ENCODE peak calls at places on chromosome 6, in six cellular contexts. O is cardiac muscle cell, Q is heart right ventricle, H is dorsolateral prefrontal cortex, Z is HepG2, E is body of pancreas. U is an unnamed sample.

GRCh38 chr6:155224031-155224451 is 39.8 kb upstream of the CLDN20 start:
- DNase-seq in Q (no peak), Z (peak), E (no peak), O (peak), H (no peak), U (no peak)

GRCh38 chr6:113779656-113780055 is 77.5 kb upstream of the MARCKS start:
- DNase-seq in H (no peak), O (no peak), Z (no peak), Q (no peak), E (no peak), U (no peak)

GRCh38 chr6:39075010-39075738 is 26.6 kb downstream of the GLP1R start:
- DNase-seq in Q (no peak), O (no peak), H (no peak), E (no peak), Z (no peak), U (no peak)

GRCh38 chr6:31307669-31308049 is 35.8 kb upstream of the HLA-C start:
- DNase-seq in H (no peak), O (no peak), Q (no peak), Z (no peak), E (no peak), U (no peak)

GRCh38 chr6:158559895-158560786 is at the start of gene TMEM181:
- DNase-seq in E (peak), H (peak), Z (peak), O (peak), Q (peak), U (peak)

GRCh38 chr6:117956386-117956785 is 49.3 kb downstream of the SLC35F1 start:
- DNase-seq in O (no peak), E (no peak), H (peak), Q (no peak), Z (no peak), U (no peak)

GRCh38 chr6:63589955-63590411 is 17.7 kb downstream of the LOC128125822 start:
- DNase-seq in Z (peak), E (no peak), O (no peak), Q (no peak), H (no peak), U (no peak)

GRCh38 chr6:169961772-169962561 is 210.5 kb downstream of the ERMARD start:
- DNase-seq in Z (no peak), Q (peak), E (no peak), O (peak), H (peak), U (peak)

GRCh38 chr6:154474636-154475428 is 35.7 kb downstream of the CNKSR3 start:
- DNase-seq in Q (no peak), E (peak), O (peak), H (no peak), Z (no peak), U (no peak)

GRCh38 chr6:114435985-114436384 is 93.2 kb upstream of the HS3ST5 start:
- DNase-seq in Q (no peak), Z (no peak), O (no peak), E (no peak), H (no peak), U (no peak)

GRCh38 chr6:45663181-45664180 is 285.7 kb upstream of the SUPT3H start:
- DNase-seq in E (no peak), Z (no peak), Q (peak), O (peak), H (no peak), U (peak)

GRCh38 chr6:113619077-113619476 is 238.1 kb upstream of the MARCKS start:
- DNase-seq in E (no peak), Z (no peak), H (no peak), Q (no peak), O (no peak), U (no peak)

GRCh38 chr6:170444056-170444505 is 109.0 kb downstream of the PSMB1 start:
- DNase-seq in Q (no peak), Z (no peak), O (no peak), E (no peak), H (no peak), U (peak)

GRCh38 chr6:42510795-42511194 is 53.0 kb upstream of the UBR2 start:
- DNase-seq in O (no peak), H (no peak), E (no peak), Z (no peak), Q (no peak), U (no peak)

GRCh38 chr6:147421903-147422302 is 86.6 kb upstream of the SAMD5 start:
- DNase-seq in Z (no peak), H (no peak), Q (no peak), E (no peak), O (no peak), U (no peak)

GRCh38 chr6:83215131-83216047 is 22.2 kb downstream of the RWDD2A start:
- DNase-seq in H (peak), E (peak), Z (peak), Q (peak), O (peak), U (peak)

GRCh38 chr6:166485651-166486535 is 100.6 kb downstream of the RAMACL start:
- DNase-seq in E (no peak), H (peak), Q (no peak), Z (no peak), O (no peak), U (peak)

GRCh38 chr6:42136508-42137191 is 5.8 kb downstream of the C6orf132 start:
- DNase-seq in Z (peak), O (peak), Q (no peak), H (no peak), E (no peak), U (no peak)

GRCh38 chr6:19827247-19827646 is 9.9 kb upstream of the ID4 start:
- DNase-seq in Q (no peak), E (no peak), Z (no peak), O (no peak), H (no peak), U (no peak)

GRCh38 chr6:98827295-98828159 is 6.8 kb upstream of the POU3F2 start:
- DNase-seq in H (peak), O (no peak), E (no peak), Q (no peak), Z (no peak), U (no peak)

GRCh38 chr6:40455686-40456389 is 131.3 kb downstream of the LRFN2 start:
- DNase-seq in Z (no peak), Q (no peak), E (no peak), O (no peak), H (no peak), U (no peak)

GRCh38 chr6:109260126-109260525 is 122.1 kb downstream of the CD164 start:
- DNase-seq in H (no peak), E (no peak), Z (no peak), Q (no peak), O (peak), U (no peak)

GRCh38 chr6:21467091-21467490 is 126.5 kb upstream of the SOX4 start:
- DNase-seq in E (no peak), O (no peak), Q (no peak), H (no peak), Z (no peak), U (no peak)

GRCh38 chr6:115643762-115644161 is 416.9 kb downstream of the FRK start:
- DNase-seq in O (peak), E (no peak), H (no peak), Z (peak), Q (no peak), U (no peak)

DNA sequence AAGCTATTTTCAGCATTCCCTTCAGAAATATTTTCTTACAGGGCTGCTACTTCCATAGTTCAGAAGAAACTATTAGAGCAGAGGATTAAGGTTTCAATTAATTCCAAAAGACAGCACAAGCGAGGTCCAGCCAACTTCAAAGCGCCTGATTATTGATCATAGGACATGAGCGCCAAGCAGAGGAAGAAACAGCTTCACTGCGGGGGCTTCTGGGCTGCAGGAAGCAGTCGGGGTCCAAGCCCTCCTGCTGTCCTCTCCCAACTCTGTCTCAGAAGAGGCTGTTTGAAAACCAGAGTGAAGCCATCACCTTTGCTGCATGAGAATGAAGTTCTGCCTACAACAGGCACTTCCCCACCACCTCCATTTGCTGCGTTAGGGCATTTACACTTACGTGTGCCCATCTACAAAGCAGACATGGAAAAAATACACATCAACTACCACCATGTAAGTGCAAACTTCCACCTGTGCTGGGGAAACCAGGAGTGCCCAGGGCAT is 23.9 kb downstream of the SUMO4 start:
- DNase-seq in Z (no peak), H (no peak), O (no peak), E (no peak), Q (no peak), U (no peak)
- H3K4me3 ChIP-seq in Z (no peak), H (no peak), O (no peak), E (no peak), Q (no peak), U (no peak)

DNA sequence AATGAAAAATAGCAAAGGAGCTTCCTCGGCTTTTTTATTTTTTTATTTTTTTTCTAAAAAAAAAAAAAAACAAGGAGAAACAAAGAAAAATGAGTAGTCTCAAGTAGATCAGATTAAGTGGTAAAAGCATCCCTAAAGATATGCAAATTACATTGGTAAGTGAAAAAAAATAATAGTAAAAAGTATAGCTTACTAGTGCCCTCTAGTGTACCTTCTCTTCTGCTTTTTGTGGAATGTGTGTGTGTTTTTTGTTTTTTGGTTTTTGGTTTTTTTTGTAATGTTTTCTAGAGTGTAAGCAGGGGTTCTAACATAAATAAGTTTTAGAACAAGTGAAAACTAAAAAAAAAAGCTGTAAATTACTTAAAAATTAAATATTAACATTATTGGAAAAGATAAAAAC is 1062.0 kb downstream of the HACE1 start:
- DNase-seq in O (peak), Z (no peak), E (no peak), H (no peak), Q (no peak), U (no peak)
- TF ChIP-seq CTCF in O (peak), Z (peak), E (no peak), H (peak), Q (no peak), U (peak)

DNA sequence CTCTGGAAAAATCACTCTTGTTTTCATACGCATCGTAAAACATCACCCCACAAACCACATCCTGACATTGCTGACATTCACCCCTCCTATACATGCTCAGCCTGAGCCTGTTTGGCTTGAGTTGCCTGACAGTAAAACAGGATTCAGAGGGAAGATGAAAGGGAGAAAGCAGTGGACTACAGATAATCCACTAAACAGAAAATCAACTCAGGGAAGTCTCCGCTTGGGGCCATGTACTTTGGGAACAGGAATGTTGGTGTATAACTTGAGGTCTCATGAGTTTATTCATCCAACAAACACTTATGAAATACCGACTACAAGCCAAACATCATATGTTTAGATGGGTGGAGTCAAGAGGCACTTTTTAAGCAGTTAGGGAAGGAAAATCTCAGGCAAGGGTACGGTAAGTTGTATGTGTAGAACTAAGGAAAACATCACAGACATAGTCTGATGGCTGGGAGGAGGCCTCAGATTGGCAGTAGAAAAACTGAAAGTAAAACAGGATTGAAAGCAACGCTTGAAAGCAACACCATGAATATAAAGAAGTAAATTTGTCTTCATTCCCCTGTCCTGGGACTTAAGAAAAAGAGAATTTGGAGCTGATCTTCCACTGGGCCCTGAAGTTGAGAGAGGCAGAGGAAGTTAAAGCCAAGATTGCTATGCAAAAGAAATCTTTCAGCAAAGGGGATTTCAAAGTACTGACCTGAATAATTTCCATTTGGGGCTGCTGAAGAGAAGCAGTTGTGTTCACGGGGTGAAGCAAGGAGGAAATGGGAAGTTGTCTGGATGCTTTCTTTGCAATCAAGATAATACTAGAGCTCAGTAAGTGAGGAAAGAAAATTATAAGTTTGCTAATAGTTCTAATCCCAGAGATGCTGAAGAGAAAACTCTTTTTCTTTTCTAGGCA is 28.8 kb downstream of the PDE7B start:
- DNase-seq in E (no peak), H (no peak), Z (no peak), O (peak), Q (no peak), U (no peak)
- H3K4me3 ChIP-seq in E (no peak), H (no peak), Z (no peak), O (no peak), Q (peak), U (peak)

DNA sequence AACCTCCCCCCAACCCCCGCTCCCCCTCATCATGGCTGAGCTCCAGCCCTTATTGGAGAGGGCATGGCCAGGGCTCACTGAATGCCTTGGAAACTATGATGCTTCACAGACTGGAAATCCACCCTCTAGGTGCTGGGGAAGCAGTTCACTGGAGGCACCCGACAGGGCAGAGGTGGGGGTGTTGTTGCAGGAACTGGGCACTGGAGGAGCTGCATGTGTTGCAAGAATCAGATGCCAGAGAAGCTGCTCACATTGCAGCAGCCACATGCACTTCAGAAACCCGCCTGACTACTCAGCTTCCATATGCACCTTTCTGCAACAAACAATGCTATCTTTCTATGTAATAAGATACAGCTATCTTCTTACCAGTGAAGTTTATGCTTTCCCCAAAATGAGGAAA is 7.9 kb upstream of the TBPL1 start:
- DNase-seq in H (no peak), O (peak), Q (no peak), E (no peak), Z (peak), U (no peak)
- TF ChIP-seq CTCF in H (no peak), O (no peak), Q (no peak), E (no peak), Z (no peak), U (no peak)

GRCh38 chr6:1798965-1799325 is 189.2 kb downstream of the FOXC1 start:
- DNase-seq in Z (no peak), E (peak), O (no peak), Q (no peak), H (no peak), U (no peak)
- H3K4me3 ChIP-seq in Z (no peak), E (no peak), O (no peak), Q (no peak), H (no peak), U (no peak)

GRCh38 chr6:55963301-55963700 is 87.9 kb upstream of the BMP5 start:
- DNase-seq in E (no peak), Z (peak), O (peak), Q (no peak), H (no peak), U (no peak)
- TF ChIP-seq CTCF in E (no peak), Z (peak), O (peak), Q (no peak), H (no peak), U (no peak)

GRCh38 chr6:6736753-6737654 is 148.5 kb downstream of the LY86 start:
- DNase-seq in E (peak), Q (peak), Z (no peak), H (no peak), O (peak), U (peak)
- H3K4me3 ChIP-seq in E (no peak), Q (peak), Z (no peak), H (no peak), O (no peak), U (peak)

DNA sequence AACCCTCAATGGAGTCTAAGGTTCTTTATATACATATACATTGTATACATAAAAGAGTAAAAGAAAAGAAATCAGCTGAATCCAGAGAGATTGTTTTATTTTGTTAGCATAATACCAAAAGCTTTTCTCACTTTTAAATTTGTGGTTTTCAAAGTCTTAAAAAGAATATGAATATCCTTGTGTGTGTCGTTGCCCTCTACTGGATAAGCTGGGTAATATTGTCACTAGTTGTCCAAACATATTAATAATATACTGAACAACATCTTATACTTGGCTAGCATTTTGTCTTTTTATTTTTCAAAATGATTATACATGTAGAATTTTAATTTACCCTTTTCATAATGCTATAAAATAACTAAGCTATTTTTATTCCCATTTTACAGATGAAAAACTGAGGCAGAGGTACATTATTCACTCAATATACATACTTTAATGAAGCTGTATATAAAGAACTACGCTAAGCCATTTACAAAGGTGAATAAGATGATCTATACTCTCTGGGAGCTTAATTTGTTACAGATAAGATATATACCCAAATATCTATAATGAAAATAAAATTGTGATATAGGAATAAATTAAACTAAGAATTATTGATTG is 531.7 kb downstream of the TFAP2B start:
- DNase-seq in Z (no peak), O (no peak), H (no peak), Q (no peak), E (no peak), U (no peak)
- TF ChIP-seq CTCF in Z (no peak), O (no peak), H (peak), Q (no peak), E (no peak), U (peak)

DNA sequence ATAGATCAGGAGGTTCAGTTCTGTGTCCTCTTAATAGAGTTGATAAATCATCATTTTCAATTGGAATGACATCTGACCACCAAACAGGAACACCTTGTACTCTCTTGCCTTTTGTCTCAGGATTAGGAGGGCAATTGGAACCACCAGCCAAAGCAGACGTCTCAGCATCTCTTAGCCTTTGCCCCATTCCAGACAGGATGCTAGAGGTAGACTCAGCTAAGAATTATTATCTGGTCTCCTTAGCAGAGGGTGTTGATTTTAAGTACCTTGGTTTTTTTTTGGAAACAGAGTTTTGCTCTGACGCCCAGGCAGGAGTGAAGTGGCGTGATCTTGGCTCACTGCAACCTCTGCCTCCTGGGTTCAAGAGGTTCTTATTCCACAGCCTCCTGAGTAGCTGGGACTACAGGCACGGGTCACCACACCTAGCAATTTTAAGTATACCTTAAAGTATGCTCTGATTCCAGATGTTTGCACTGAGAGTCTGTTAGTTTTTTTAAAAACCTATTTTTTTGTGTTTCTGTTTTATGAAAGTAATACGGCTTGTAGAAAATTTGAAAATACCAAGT is 28.0 kb upstream of the ELOVL5 start:
- DNase-seq in Z (no peak), O (no peak), E (no peak), H (no peak), Q (no peak), U (no peak)
- H3K4me3 ChIP-seq in Z (no peak), O (no peak), E (no peak), H (no peak), Q (no peak), U (no peak)

GRCh38 chr6:3825851-3826581 is 23.2 kb upstream of the FAM50B start:
- DNase-seq in E (peak), O (peak), Q (peak), Z (peak), H (peak), U (peak)
- TF ChIP-seq CTCF in E (no peak), O (no peak), Q (no peak), Z (no peak), H (no peak), U (no peak)

U was measured in heart left ventricle.